ENCODE peak calls at places on chromosomes 13 and 19, in ten cellular contexts. K is trophoblast cell; R is endodermal cell; Y is dorsolateral prefrontal cortex; Q is body of pancreas; B is psoas muscle; T is CD8-positive, alpha-beta T cell; I is stomach; E is BJ; P is neuronal stem cell. O is an unnamed sample.

GRCh38 chr13:78382481-78382880 is 220.9 kb downstream of the POU4F1 start:
- DNase-seq in K (no peak), R (no peak), Y (no peak), Q (no peak), B (no peak), T (no peak), I (no peak), E (no peak), P (no peak), O (no peak)

GRCh38 chr13:21100994-21101757 is 39.8 kb upstream of the LATS2 start:
- DNase-seq in K (no peak), R (no peak), Y (no peak), Q (no peak), B (no peak), T (no peak), I (no peak), E (no peak), P (no peak), O (no peak)

GRCh38 chr13:29522044-29522685 is 73.3 kb downstream of the SLC7A1 start:
- DNase-seq in K (peak; percentile 82), R (no peak), Y (no peak), Q (no peak), B (no peak), T (no peak), I (no peak), E (peak; percentile 86), P (no peak), O (no peak)

GRCh38 chr19:10260141-10260584 is 8.1 kb downstream of the MRPL4 start:
- DNase-seq in K (no peak), R (no peak), Y (peak; percentile 54), Q (no peak), B (no peak), T (no peak), I (peak; percentile 44), E (no peak), P (no peak), O (no peak)

GRCh38 chr19:8611890-8612806 is 1.6 kb upstream of the ADAMTS10 start:
- DNase-seq in K (no peak), R (peak; percentile 88), Y (no peak), Q (peak; percentile 27), B (peak; percentile 85), T (no peak), I (no peak), E (peak; percentile 19), P (no peak), O (peak; percentile 55)

GRCh38 chr19:15323496-15324235 is 8.7 kb downstream of the BRD4 start:
- DNase-seq in K (peak; percentile 64), R (no peak), Y (no peak), Q (peak; percentile 69), B (peak; percentile 36), T (no peak), I (peak; percentile 57), E (no peak), P (no peak), O (no peak)

GRCh38 chr13:109371066-109371465 is 415.3 kb downstream of the IRS2 start:
- DNase-seq in K (no peak), R (no peak), Y (no peak), Q (no peak), B (no peak), T (no peak), I (no peak), E (no peak), P (no peak), O (no peak)

GRCh38 chr13:45328661-45329105 is 12.3 kb downstream of the TPT1 start:
- DNase-seq in K (peak; percentile 42), R (no peak), Y (no peak), Q (no peak), B (no peak), T (no peak), I (no peak), E (peak; percentile 74), P (no peak), O (no peak)

GRCh38 chr19:50341091-50341564 is 12.0 kb upstream of the KCNC3 start:
- DNase-seq in K (no peak), R (no peak), Y (no peak), Q (no peak), B (no peak), T (no peak), I (no peak), E (no peak), P (no peak), O (no peak)

GRCh38 chr13:105147481-105147880 is 1388.0 kb downstream of the EFNB2 start:
- DNase-seq in K (no peak), R (no peak), Y (no peak), Q (no peak), B (no peak), T (no peak), I (no peak), E (no peak), P (no peak), O (no peak)

GRCh38 chr19:18287836-18288772 is 6.7 kb upstream of the JUND start:
- DNase-seq in K (no peak), R (peak; percentile 92), Y (no peak), Q (no peak), B (no peak), T (no peak), I (no peak), E (no peak), P (no peak), O (no peak)

GRCh38 chr13:98326274-98326673 is 149.2 kb upstream of the RNF113B start:
- DNase-seq in K (no peak), R (no peak), Y (no peak), Q (no peak), B (no peak), T (no peak), I (no peak), E (no peak), P (no peak), O (no peak)

GRCh38 chr19:1104452-1105216 is 840 bp downstream of the GPX4 start:
- DNase-seq in K (peak; percentile 79), R (peak; percentile 92), Y (peak; percentile 68), Q (peak; percentile 79), B (peak; percentile 83), T (peak; percentile 70), I (peak; percentile 69), E (no peak), P (peak; percentile 84), O (peak; percentile 78)

GRCh38 chr19:19523177-19523576 is 5.5 kb upstream of the YJEFN3 start:
- DNase-seq in K (no peak), R (no peak), Y (no peak), Q (no peak), B (no peak), T (no peak), I (no peak), E (no peak), P (no peak), O (no peak)
- H3K27me3 ChIP-seq in K (no peaks in the 10 kb centered on the region), R (no peaks in the 10 kb centered on the region), Y (no peaks in the 10 kb centered on the region), Q (no peaks in the 10 kb centered on the region), B (no peaks in the 10 kb centered on the region), T (no peaks in the 10 kb centered on the region), I (no peaks in the 10 kb centered on the region), E (no peaks in the 10 kb centered on the region), P (no peaks in the 10 kb centered on the region), O (no peaks in the 10 kb centered on the region)

GRCh38 chr19:13099073-13099999 is 3.3 kb downstream of the LYL1 start:
- DNase-seq in K (no peak), R (peak; percentile 80), Y (peak; percentile 48), Q (peak; percentile 49), B (peak; percentile 76), T (peak; percentile 80), I (peak; percentile 78), E (no peak), P (no peak), O (peak; percentile 67)
- H3K27me3 ChIP-seq in K (peaks cover 59% of the 10 kb centered on the region), R (peaks cover 79% of the 10 kb centered on the region), Y (no peaks in the 10 kb centered on the region), Q (peaks cover 10% of the 10 kb centered on the region), B (no peaks in the 10 kb centered on the region), T (peaks cover 16% of the 10 kb centered on the region), I (no peaks in the 10 kb centered on the region), E (no peaks in the 10 kb centered on the region), P (peaks cover 25% of the 10 kb centered on the region), O (no peaks in the 10 kb centered on the region)

GRCh38 chr19:46229442-46229841 is at the start of gene IGFL1:
- DNase-seq in K (no peak), R (peak; percentile 28), Y (no peak), Q (no peak), B (no peak), T (no peak), I (no peak), E (no peak), P (no peak), O (no peak)
- H3K27me3 ChIP-seq in K (no peaks in the 10 kb centered on the region), R (peaks cover 2% of the 10 kb centered on the region), Y (peaks cover 14% of the 10 kb centered on the region), Q (no peaks in the 10 kb centered on the region), B (peaks cover 32% of the 10 kb centered on the region), T (no peaks in the 10 kb centered on the region), I (no peaks in the 10 kb centered on the region), E (peaks cover 15% of the 10 kb centered on the region), P (no peaks in the 10 kb centered on the region), O (no peaks in the 10 kb centered on the region)

GRCh38 chr19:55352746-55353145 is 1.8 kb downstream of the COX6B2 start:
- DNase-seq in K (no peak), R (no peak), Y (no peak), Q (no peak), B (no peak), T (no peak), I (no peak), E (no peak), P (no peak), O (no peak)
- H3K27me3 ChIP-seq in K (peaks cover 16% of the 10 kb centered on the region), R (peaks cover 63% of the 10 kb centered on the region), Y (peaks cover 33% of the 10 kb centered on the region), Q (peaks cover 20% of the 10 kb centered on the region), B (peaks cover 60% of the 10 kb centered on the region), T (peaks cover 26% of the 10 kb centered on the region), I (peaks cover 42% of the 10 kb centered on the region), E (peaks cover 26% of the 10 kb centered on the region), P (peaks cover 7% of the 10 kb centered on the region), O (no peaks in the 10 kb centered on the region)

O was measured in testis.